ENCODE peak calls at places on chromosomes 16 and 17, in eight cellular contexts. W, H, S, N, X, P, E and D are unnamed samples. For H3K4me1, the result is how much of the 10 kb centered on the place peaks cover.

GRCh38 chr17:71085238-71086033 is 916.1 kb downstream of the KCNJ2 start:
- DNase-seq in W (no peak), H (peak), S (peak), N (peak), X (peak), P (peak), E (no peak), D (no peak)

GRCh38 chr17:62625870-62626200 is 1.6 kb upstream of the MRC2 start:
- DNase-seq in W (no peak), H (no peak), S (peak), N (peak), X (no peak), P (peak), E (no peak), D (no peak)

GRCh38 chr16:6122401-6122800 is 1024.8 kb upstream of the EEF2KMT start:
- DNase-seq in W (no peak), H (no peak), S (no peak), N (no peak), X (no peak), P (peak), E (no peak), D (no peak)

GRCh38 chr17:12683299-12683698 is 17.6 kb downstream of the MYOCD start:
- DNase-seq in W (no peak), H (no peak), S (peak), N (no peak), X (no peak), P (no peak), E (no peak), D (no peak)

GRCh38 chr16:84427553-84427952 is 59.2 kb downstream of the ATP2C2 start:
- DNase-seq in W (no peak), H (no peak), S (no peak), N (no peak), X (no peak), P (no peak), E (no peak), D (no peak)

GRCh38 chr17:2798188-2798587 is 1.9 kb downstream of the RAP1GAP2 start:
- DNase-seq in W (no peak), H (no peak), S (no peak), N (no peak), X (no peak), P (no peak), E (no peak), D (no peak)

GRCh38 chr17:39073916-39074315 is 77.5 kb downstream of the PLXDC1 start:
- DNase-seq in W (no peak), H (no peak), S (no peak), N (no peak), X (no peak), P (no peak), E (no peak), D (no peak)

GRCh38 chr16:85137323-85138072 is 25.2 kb upstream of the CIBAR2 start:
- DNase-seq in W (peak), H (peak), S (peak), N (peak), X (peak), P (peak), E (peak), D (peak)

GRCh38 chr16:84673203-84673535 is 24.9 kb downstream of the KLHL36 start:
- DNase-seq in W (no peak), H (no peak), S (no peak), N (no peak), X (no peak), P (no peak), E (no peak), D (no peak)

GRCh38 chr17:49132699-49133364 is at the start of gene B4GALNT2:
- DNase-seq in W (no peak), H (no peak), S (no peak), N (peak), X (peak), P (peak), E (no peak), D (peak)

GRCh38 chr16:67782567-67783352 is 23.6 kb downstream of the RANBP10 start:
- DNase-seq in W (no peak), H (peak), S (no peak), N (no peak), X (no peak), P (no peak), E (no peak), D (no peak)

GRCh38 chr16:68005786-68006286 is 6.6 kb upstream of the DPEP2 start:
- DNase-seq in W (peak), H (no peak), S (peak), N (no peak), X (peak), P (no peak), E (no peak), D (no peak)

GRCh38 chr16:48965391-48965790 is 316.2 kb downstream of the CBLN1 start:
- DNase-seq in W (no peak), H (no peak), S (no peak), N (no peak), X (no peak), P (no peak), E (no peak), D (no peak)

GRCh38 chr16:1645914-1646525 is 32.1 kb upstream of the JPT2 start:
- DNase-seq in W (no peak), H (no peak), S (no peak), N (no peak), X (no peak), P (no peak), E (no peak), D (no peak)

GRCh38 chr17:82559779-82560642 is 40.5 kb downstream of the FOXK2 start:
- DNase-seq in W (no peak), H (no peak), S (no peak), N (no peak), X (no peak), P (no peak), E (no peak), D (no peak)

GRCh38 chr17:74049167-74049797 is 154.2 kb upstream of the RPL38 start:
- DNase-seq in W (no peak), H (no peak), S (no peak), N (no peak), X (no peak), P (no peak), E (no peak), D (no peak)

GRCh38 chr17:70787721-70788120 is 618.4 kb downstream of the KCNJ2 start:
- DNase-seq in W (no peak), H (no peak), S (no peak), N (no peak), X (no peak), P (no peak), E (no peak), D (no peak)

GRCh38 chr16:67327774-67328173 is 1.2 kb downstream of the LRRC36 start:
- DNase-seq in W (no peak), H (no peak), S (no peak), N (no peak), X (no peak), P (no peak), E (no peak), D (no peak)

GRCh38 chr16:4994719-4995434 is 36.7 kb downstream of the SEC14L5 start:
- DNase-seq in W (no peak), H (no peak), S (no peak), N (no peak), X (no peak), P (no peak), E (no peak), D (no peak)

GRCh38 chr16:12896562-12896961 is 4.8 kb upstream of the SHISA9 start:
- DNase-seq in W (no peak), H (no peak), S (no peak), N (no peak), X (no peak), P (peak), E (no peak), D (no peak)

GRCh38 chr16:76265434-76266045 is 11.7 kb upstream of the CNTNAP4 start:
- DNase-seq in W (no peak), H (peak), S (peak), N (peak), X (no peak), P (peak), E (no peak), D (peak)

GRCh38 chr16:66363196-66363777 is 3.2 kb upstream of the CDH5 start:
- DNase-seq in W (no peak), H (no peak), S (no peak), N (no peak), X (no peak), P (no peak), E (no peak), D (no peak)

GRCh38 chr17:80913928-80914821 is 77.5 kb upstream of the CHMP6 start:
- DNase-seq in W (no peak), H (no peak), S (no peak), N (no peak), X (no peak), P (no peak), E (no peak), D (no peak)

GRCh38 chr16:27526169-27526568 is 23.5 kb downstream of the GTF3C1 start:
- DNase-seq in W (no peak), H (peak), S (peak), N (no peak), X (peak), P (no peak), E (no peak), D (peak)

DNA sequence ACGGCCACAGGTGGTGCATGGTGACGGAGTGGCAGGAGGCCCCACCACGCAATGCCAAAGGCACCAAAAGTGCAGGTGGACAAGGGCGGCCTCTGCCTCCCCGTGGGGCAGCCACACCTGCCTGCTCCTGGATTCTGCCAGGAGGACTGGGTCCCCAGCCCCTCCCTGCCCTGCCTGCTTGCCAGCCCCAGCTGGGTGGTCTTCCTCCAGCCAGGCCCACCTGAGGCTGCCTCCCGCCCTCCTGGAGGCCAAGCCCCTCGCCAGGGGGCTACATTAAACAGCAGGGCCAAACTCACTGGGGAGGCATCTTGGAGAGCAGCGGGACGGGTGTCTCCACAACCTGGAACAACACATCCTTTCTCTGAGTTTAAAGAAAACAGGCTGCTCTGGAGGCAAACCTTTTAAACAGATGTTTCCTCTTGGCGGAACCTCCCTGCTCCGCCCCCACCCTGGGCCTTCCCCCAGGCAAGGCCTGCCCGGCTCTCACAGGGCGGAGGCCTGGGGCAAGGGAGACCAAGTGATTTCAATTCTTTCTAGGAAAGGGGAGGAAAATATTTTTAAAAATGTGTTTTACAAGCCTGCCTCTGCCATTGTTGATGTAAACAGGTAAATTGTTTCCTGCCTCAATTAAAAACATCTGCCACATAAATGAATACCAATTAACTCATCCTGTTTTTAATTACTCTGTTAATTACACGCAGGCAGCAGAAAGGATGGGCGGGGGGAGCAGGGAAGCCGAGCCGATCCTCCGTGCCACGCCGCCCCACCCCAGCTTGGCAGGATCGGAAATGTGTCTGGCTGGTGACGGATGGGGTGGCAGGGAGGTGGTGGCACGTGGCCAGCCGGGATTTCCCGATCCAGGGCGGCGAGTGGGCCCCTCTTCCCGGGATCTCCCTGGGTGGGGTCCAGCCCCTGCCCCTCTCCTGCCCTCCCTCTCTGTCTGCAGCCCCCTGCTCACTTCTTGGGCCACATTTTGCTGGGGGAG is 54.5 kb upstream of the PABPN1L start:
- DNase-seq in W (peak), H (peak), S (peak), N (peak), X (peak), P (no peak), E (no peak), D (peak)
- H3K4me1 ChIP-seq in W (under half), H (under half), S (under half), N (under half), X (under half), P (under half), E (under half), D (under half)

GRCh38 chr17:30380106-30380420 is 1.3 kb downstream of the CPD start:
- DNase-seq in W (no peak), H (no peak), S (no peak), N (no peak), X (no peak), P (peak), E (no peak), D (no peak)

GRCh38 chr17:30379303-30380105 is 777 bp downstream of the CPD start:
- DNase-seq in W (peak), H (peak), S (no peak), N (peak), X (peak), P (peak), E (no peak), D (no peak)

GRCh38 chr17:30378191-30378796 is 433 bp upstream of the CPD start:
- DNase-seq in W (no peak), H (peak), S (peak), N (peak), X (peak), P (peak), E (no peak), D (no peak)

GRCh38 chr17:30377574-30377973 is 1.2 kb upstream of the CPD start:
- DNase-seq in W (no peak), H (no peak), S (peak), N (no peak), X (no peak), P (no peak), E (no peak), D (no peak)

DNA sequence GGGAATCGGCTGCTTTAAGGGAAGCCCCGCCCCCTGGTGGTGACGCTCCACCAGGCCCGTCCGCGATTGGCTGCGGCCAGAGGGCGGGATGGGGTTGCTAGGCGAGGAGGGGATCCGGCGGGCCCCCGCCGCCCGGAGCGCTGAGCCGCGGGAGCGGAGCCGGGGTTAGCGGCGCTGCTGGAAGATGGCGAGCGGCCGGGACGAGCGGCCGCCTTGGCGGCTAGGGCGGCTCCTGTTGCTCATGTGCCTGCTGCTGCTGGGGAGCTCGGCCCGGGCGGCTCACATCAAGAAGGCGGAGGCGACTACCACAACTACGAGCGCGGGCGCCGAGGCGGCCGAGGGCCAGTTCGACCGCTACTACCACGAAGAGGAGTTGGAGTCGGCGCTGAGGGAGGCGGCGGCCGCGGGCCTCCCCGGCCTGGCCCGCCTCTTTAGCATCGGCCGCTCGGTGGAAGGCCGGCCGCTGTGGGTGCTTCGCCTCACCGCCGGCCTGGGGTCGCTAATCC is at the start of gene CPD:
- DNase-seq in W (peak), H (peak), S (peak), N (peak), X (peak), P (peak), E (peak), D (peak)
- TF ChIP-seq CTCF in W (no peak), H (no peak), S (no peak), N (no peak), X (no peak), P (no peak), E (no peak), D (no peak)

GRCh38 chr16:89922884-89923639 is at the start of gene TUBB3:
- DNase-seq in W (no peak), H (peak), S (peak), N (peak), X (peak), P (peak), E (no peak), D (peak)
- H3K4me3 ChIP-seq in W (peak), H (peak), S (peak), N (peak), X (peak), P (peak), E (peak), D (peak)

GRCh38 chr17:17305282-17305801 is 2.2 kb downstream of the NT5M start:
- DNase-seq in W (no peak), H (peak), S (peak), N (peak), X (no peak), P (no peak), E (no peak), D (no peak)

GRCh38 chr17:17306181-17306580 is 3.0 kb downstream of the NT5M start:
- DNase-seq in W (no peak), H (no peak), S (no peak), N (no peak), X (no peak), P (no peak), E (no peak), D (no peak)

GRCh38 chr17:17303010-17303846 is at the start of gene NT5M:
- DNase-seq in W (peak), H (peak), S (peak), N (peak), X (peak), P (peak), E (peak), D (peak)

GRCh38 chr17:17304521-17304985 is 1.4 kb downstream of the NT5M start:
- DNase-seq in W (no peak), H (no peak), S (no peak), N (no peak), X (no peak), P (no peak), E (no peak), D (no peak)

GRCh38 chr17:17303847-17304490 is 796 bp downstream of the NT5M start:
- DNase-seq in W (no peak), H (no peak), S (no peak), N (no peak), X (no peak), P (no peak), E (no peak), D (no peak)
- H3K4me1 ChIP-seq in W (under half), H (under half), S (under half), N (under half), X (under half), P (under half), E (under half), D (under half)

GRCh38 chr16:82152192-82152591 is 17.8 kb downstream of the MPHOSPH6 start:
- DNase-seq in W (no peak), H (no peak), S (no peak), N (no peak), X (no peak), P (no peak), E (no peak), D (no peak)

GRCh38 chr16:82156761-82157654 is 13.0 kb downstream of the MPHOSPH6 start:
- DNase-seq in W (no peak), H (no peak), S (peak), N (no peak), X (no peak), P (no peak), E (no peak), D (no peak)

GRCh38 chr16:82160226-82160625 is 9.8 kb downstream of the MPHOSPH6 start:
- DNase-seq in W (no peak), H (no peak), S (no peak), N (no peak), X (no peak), P (no peak), E (no peak), D (no peak)

GRCh38 chr16:82152641-82153094 is 17.4 kb downstream of the MPHOSPH6 start:
- DNase-seq in W (no peak), H (no peak), S (no peak), N (peak), X (no peak), P (no peak), E (no peak), D (peak)

DNA sequence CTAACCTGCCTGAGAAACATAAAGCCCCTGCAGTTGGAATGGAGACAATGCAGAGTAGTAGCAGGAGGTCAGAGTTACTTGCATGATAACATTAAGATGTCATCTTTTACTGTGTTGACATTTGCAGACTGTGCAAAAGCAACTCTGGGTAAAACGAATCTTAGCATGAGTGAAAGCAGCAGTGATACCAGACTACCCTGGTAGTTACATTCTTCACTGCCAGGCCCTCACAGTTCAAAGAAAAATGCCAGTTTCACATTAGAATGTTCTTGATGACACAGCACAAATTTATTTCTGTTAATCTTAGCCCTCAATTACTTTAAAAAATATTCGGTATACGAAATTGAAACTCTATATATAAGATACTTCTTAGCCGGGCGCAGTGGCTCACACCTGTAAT is 12.2 kb downstream of the MPHOSPH6 start:
- DNase-seq in W (no peak), H (no peak), S (peak), N (no peak), X (no peak), P (no peak), E (no peak), D (no peak)
- TF ChIP-seq CTCF in W (no peak), H (no peak), S (no peak), N (no peak), X (no peak), P (no peak), E (no peak), D (no peak)